ENCODE peak calls at places on chromosomes 5 and 9, in six cellular contexts. I is H9, H is mesenchymal stem cell, Q is neuronal stem cell, M is H1, N is trophoblast cell. A is an unnamed sample.

GRCh38 chr9:133701981-133702797 is 36.0 kb downstream of the SARDH start:
- DNase-seq in I (no peak), H (no peak), Q (no peak), M (no peak), N (no peak), A (peak)

GRCh38 chr5:139368613-139369012 is 14.5 kb downstream of the SLC23A1 start:
- DNase-seq in I (no peak), H (no peak), Q (no peak), M (no peak), N (no peak), A (peak)

GRCh38 chr5:131810510-131811249 is 13.9 kb upstream of the FNIP1 start:
- DNase-seq in I (no peak), H (peak), Q (no peak), M (no peak), N (no peak), A (peak)

GRCh38 chr5:78411596-78411995 is 51.2 kb downstream of the SCAMP1 start:
- DNase-seq in I (no peak), H (no peak), Q (no peak), M (no peak), N (no peak), A (peak)

GRCh38 chr5:56405536-56405935 is 172.4 kb upstream of the ANKRD55 start:
- DNase-seq in I (no peak), H (no peak), Q (no peak), M (no peak), N (no peak), A (no peak)

GRCh38 chr5:157808043-157808442 is 50.9 kb downstream of the CLINT1 start:
- DNase-seq in I (no peak), H (no peak), Q (no peak), M (no peak), N (no peak), A (no peak)

GRCh38 chr5:94968507-94969095 is 316.3 kb downstream of the MCTP1 start:
- DNase-seq in I (peak), H (peak), Q (peak), M (no peak), N (peak), A (peak)

GRCh38 chr5:174413520-174414314 is 310.7 kb upstream of the MSX2 start:
- DNase-seq in I (no peak), H (peak), Q (no peak), M (no peak), N (no peak), A (peak)

GRCh38 chr5:173916233-173916632 is 28.1 kb downstream of the CPEB4 start:
- DNase-seq in I (no peak), H (no peak), Q (no peak), M (no peak), N (no peak), A (no peak)

GRCh38 chr5:81556809-81557208 is 162.9 kb upstream of the ACOT12 start:
- DNase-seq in I (no peak), H (no peak), Q (no peak), M (no peak), N (no peak), A (no peak)

GRCh38 chr5:168305281-168305680 is 13.8 kb downstream of the WWC1 start:
- DNase-seq in I (no peak), H (no peak), Q (no peak), M (no peak), N (no peak), A (no peak)

GRCh38 chr5:168368854-168369253 is 77.4 kb downstream of the WWC1 start:
- DNase-seq in I (no peak), H (no peak), Q (no peak), M (no peak), N (no peak), A (no peak)

GRCh38 chr9:134504106-134504385 is 137.6 kb upstream of the COL5A1 start:
- DNase-seq in I (no peak), H (no peak), Q (no peak), M (no peak), N (no peak), A (no peak)

GRCh38 chr5:125891326-125891725 is 531.9 kb upstream of the GRAMD2B start:
- DNase-seq in I (no peak), H (peak), Q (no peak), M (no peak), N (no peak), A (no peak)

GRCh38 chr5:107389130-107389553 is 281.6 kb downstream of the EFNA5 start:
- DNase-seq in I (no peak), H (peak), Q (no peak), M (no peak), N (no peak), A (peak)

GRCh38 chr5:126937796-126938195 is 92.6 kb downstream of the MARCHF3 start:
- DNase-seq in I (no peak), H (no peak), Q (no peak), M (no peak), N (no peak), A (peak)

GRCh38 chr9:72509053-72509452 is 12.4 kb upstream of the TMC1 start:
- DNase-seq in I (no peak), H (peak), Q (no peak), M (no peak), N (peak), A (peak)

GRCh38 chr5:52620315-52620714 is 167.4 kb upstream of the ITGA1 start:
- DNase-seq in I (no peak), H (no peak), Q (no peak), M (no peak), N (no peak), A (no peak)

GRCh38 chr9:109769250-109769649 is 10.7 kb upstream of the PALM2AKAP2 start:
- DNase-seq in I (no peak), H (no peak), Q (no peak), M (no peak), N (no peak), A (no peak)

GRCh38 chr5:143551765-143552164 is 148.3 kb upstream of the NR3C1 start:
- DNase-seq in I (no peak), H (no peak), Q (no peak), M (no peak), N (no peak), A (peak)

GRCh38 chr5:151684690-151685361 is 1.9 kb downstream of the SPARC start:
- DNase-seq in I (peak), H (peak), Q (peak), M (peak), N (peak), A (peak)

GRCh38 chr5:146109379-146109778 is 4.0 kb upstream of the PLAC8L1 start:
- DNase-seq in I (no peak), H (no peak), Q (no peak), M (no peak), N (no peak), A (no peak)

GRCh38 chr5:21219255-21219654 is 1231.3 kb upstream of the CDH18 start:
- DNase-seq in I (no peak), H (no peak), Q (no peak), M (no peak), N (no peak), A (no peak)

GRCh38 chr9:76181020-76181641 is 213.1 kb downstream of the RFK start:
- DNase-seq in I (no peak), H (peak), Q (no peak), M (no peak), N (peak), A (peak)

GRCh38 chr9:20356392-20357206 is 265.7 kb downstream of the MLLT3 start:
- DNase-seq in I (peak), H (peak), Q (peak), M (peak), N (peak), A (peak)

GRCh38 chr5:158860706-158861105 is 239.0 kb downstream of the EBF1 start:
- DNase-seq in I (no peak), H (no peak), Q (no peak), M (no peak), N (no peak), A (no peak)

GRCh38 chr5:33166522-33166921 is 274.2 kb upstream of the TARS1 start:
- DNase-seq in I (peak), H (no peak), Q (no peak), M (peak), N (no peak), A (no peak)

GRCh38 chr9:79976501-79977444 is 405.0 kb downstream of the TLE4 start:
- DNase-seq in I (no peak), H (no peak), Q (peak), M (no peak), N (peak), A (no peak)

GRCh38 chr9:101566904-101567724 is 27.7 kb downstream of the PPP3R2 start:
- DNase-seq in I (no peak), H (peak), Q (no peak), M (no peak), N (peak), A (peak)

GRCh38 chr5:150345716-150346115 is 11.8 kb upstream of the TCOF1 start:
- DNase-seq in I (no peak), H (no peak), Q (no peak), M (no peak), N (no peak), A (no peak)

GRCh38 chr5:9288234-9288633 is 257.6 kb downstream of the SEMA5A start:
- DNase-seq in I (peak), H (no peak), Q (no peak), M (no peak), N (no peak), A (no peak)

GRCh38 chr5:7412369-7412768 is 16.4 kb downstream of the ADCY2 start:
- DNase-seq in I (no peak), H (no peak), Q (no peak), M (no peak), N (no peak), A (no peak)

GRCh38 chr9:84382728-84383127 is 42.2 kb upstream of the SLC28A3 start:
- DNase-seq in I (no peak), H (no peak), Q (no peak), M (no peak), N (no peak), A (no peak)

DNA sequence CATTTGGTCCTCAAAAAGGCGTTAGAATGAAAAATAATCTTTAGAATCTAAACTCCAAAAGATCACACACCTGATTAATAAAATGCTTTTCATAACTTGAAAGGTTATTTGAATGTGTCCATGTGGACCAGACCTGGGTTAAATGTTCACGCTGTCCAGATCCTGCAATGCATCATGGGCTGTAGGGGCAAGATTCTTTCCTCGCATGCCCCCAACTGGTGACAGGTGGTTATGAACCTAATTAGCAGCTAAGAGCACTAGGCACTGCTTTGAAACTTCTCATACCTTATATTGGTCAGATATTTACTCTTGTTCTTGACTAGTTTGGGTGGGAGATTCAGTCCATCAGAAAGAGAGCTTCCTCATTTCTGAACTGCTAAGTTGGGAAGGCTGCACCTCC is 19.3 kb upstream of the PIP5K1B start:
- DNase-seq in I (peak), H (no peak), Q (no peak), M (no peak), N (peak), A (no peak)
- H3K14ac ChIP-seq in I (no peak), H (no peak), Q (no peak), M (no peak), N (no peak), A (no peak)

GRCh38 chr9:93453047-93453914 is at the start of gene FAM120AOS:
- DNase-seq in I (peak), H (peak), Q (peak), M (peak), N (peak), A (peak)

GRCh38 chr9:93458702-93459101 is 5.3 kb upstream of the FAM120AOS start:
- DNase-seq in I (no peak), H (no peak), Q (no peak), M (no peak), N (no peak), A (no peak)

GRCh38 chr9:93456022-93456421 is 2.6 kb upstream of the FAM120AOS start:
- DNase-seq in I (no peak), H (no peak), Q (no peak), M (no peak), N (no peak), A (peak)

GRCh38 chr9:93459432-93459847 is 6.1 kb upstream of the FAM120AOS start:
- DNase-seq in I (no peak), H (no peak), Q (no peak), M (no peak), N (no peak), A (no peak)

GRCh38 chr9:93456504-93456903 is 3.1 kb upstream of the FAM120AOS start:
- DNase-seq in I (no peak), H (no peak), Q (no peak), M (no peak), N (no peak), A (no peak)
- H3K14ac ChIP-seq in I (no peak), H (no peak), Q (no peak), M (no peak), N (no peak), A (peak)

GRCh38 chr9:92432972-92433548 is 8.8 kb upstream of the OMD start:
- DNase-seq in I (no peak), H (no peak), Q (no peak), M (no peak), N (no peak), A (no peak)

GRCh38 chr9:92426501-92426900 is 2.2 kb upstream of the OMD start:
- DNase-seq in I (no peak), H (no peak), Q (no peak), M (no peak), N (no peak), A (no peak)

GRCh38 chr9:92435263-92435662 is 11.0 kb upstream of the OMD start:
- DNase-seq in I (no peak), H (no peak), Q (no peak), M (no peak), N (no peak), A (no peak)

GRCh38 chr9:92429866-92430265 is 5.6 kb upstream of the OMD start:
- DNase-seq in I (no peak), H (no peak), Q (no peak), M (no peak), N (no peak), A (no peak)

DNA sequence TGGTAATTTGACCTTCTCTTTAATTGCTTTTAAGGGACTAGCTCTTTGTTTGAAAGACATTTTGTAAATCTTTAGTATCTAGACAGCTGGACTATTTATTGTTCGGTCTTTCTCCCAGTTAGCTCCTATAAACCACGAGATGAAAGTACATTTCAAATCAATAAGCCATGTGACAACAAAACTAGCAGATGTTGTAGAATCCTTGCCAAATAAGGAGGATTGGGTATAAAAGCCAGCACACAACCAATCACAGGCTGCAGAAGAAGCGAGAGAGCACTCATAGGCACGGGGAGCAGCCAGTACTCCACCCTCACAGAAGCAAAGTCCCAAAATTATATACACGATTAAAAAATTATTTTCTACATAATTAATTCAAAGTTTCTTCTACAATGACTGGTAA is 8.1 kb upstream of the OMD start:
- DNase-seq in I (no peak), H (no peak), Q (no peak), M (no peak), N (no peak), A (no peak)
- H3K14ac ChIP-seq in I (no peak), H (no peak), Q (no peak), M (no peak), N (no peak), A (no peak)

DNA sequence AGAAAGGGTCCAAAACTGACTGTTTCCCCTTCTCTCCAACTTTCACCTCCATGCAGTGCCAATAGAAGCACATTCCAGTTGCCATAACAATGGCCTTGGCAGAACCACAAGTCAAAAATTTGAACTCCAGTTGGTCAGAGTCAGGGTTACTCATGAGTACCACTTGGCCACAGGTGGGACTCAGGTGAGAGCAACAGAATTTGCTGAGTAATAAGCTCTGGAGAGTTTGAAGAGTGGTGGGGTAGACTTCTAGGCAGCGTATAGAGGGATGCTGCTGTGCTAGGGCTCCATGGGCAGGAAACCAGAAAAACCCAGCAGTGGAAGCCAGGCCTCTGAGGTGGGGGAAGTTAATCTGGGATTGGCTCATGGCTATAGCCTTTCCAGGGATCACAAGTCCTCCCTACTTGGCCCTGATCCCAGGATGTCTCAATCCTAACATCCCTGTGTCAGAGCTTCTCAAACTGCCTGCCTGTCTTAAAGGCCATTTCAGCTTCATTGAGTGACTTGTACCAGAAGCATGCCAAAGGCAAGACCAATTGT is 30.2 kb downstream of the SNX18 start:
- DNase-seq in I (no peak), H (peak), Q (no peak), M (no peak), N (no peak), A (peak)
- H3K14ac ChIP-seq in I (no peak), H (no peak), Q (no peak), M (no peak), N (no peak), A (peak)

GRCh38 chr9:113475031-113475430 is 11.5 kb downstream of the RGS3 start:
- DNase-seq in I (no peak), H (no peak), Q (no peak), M (no peak), N (no peak), A (no peak)

GRCh38 chr9:113476511-113476916 is 13.0 kb downstream of the RGS3 start:
- DNase-seq in I (no peak), H (no peak), Q (no peak), M (no peak), N (no peak), A (no peak)

GRCh38 chr9:113475992-113476391 is 12.5 kb downstream of the RGS3 start:
- DNase-seq in I (no peak), H (no peak), Q (no peak), M (no peak), N (no peak), A (no peak)

GRCh38 chr9:113477661-113478060 is 14.1 kb downstream of the RGS3 start:
- DNase-seq in I (no peak), H (no peak), Q (no peak), M (no peak), N (no peak), A (no peak)

GRCh38 chr9:113477058-113477457 is 13.5 kb downstream of the RGS3 start:
- DNase-seq in I (no peak), H (no peak), Q (no peak), M (no peak), N (no peak), A (no peak)
- H3K14ac ChIP-seq in I (no peak), H (no peak), Q (no peak), M (no peak), N (no peak), A (no peak)

DNA sequence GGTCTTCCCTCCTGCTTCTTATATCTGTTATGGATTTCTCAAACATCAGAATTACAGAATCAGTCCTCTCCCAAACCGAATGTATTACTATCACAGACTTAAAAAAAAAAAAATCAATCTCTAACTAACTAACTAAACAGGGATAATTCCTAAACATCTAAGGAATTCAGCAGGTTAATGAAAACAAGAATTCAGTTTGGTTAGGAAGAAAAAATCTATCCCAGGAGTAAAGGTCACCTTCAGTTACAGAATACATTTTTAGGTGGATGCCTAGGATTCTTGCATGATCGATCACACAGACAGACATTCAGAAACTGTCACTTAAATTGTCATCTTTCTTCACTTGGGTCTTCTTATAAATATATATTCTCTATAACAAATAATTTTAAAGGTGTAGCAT is 11.5 kb downstream of the PTAR1 start:
- DNase-seq in I (no peak), H (no peak), Q (no peak), M (no peak), N (no peak), A (no peak)
- H3K14ac ChIP-seq in I (no peak), H (no peak), Q (no peak), M (no peak), N (no peak), A (no peak)

GRCh38 chr5:57906637-57907036 is 424.0 kb upstream of the ACTBL2 start:
- DNase-seq in I (no peak), H (no peak), Q (no peak), M (no peak), N (no peak), A (no peak)
- H3K14ac ChIP-seq in I (no peak), H (no peak), Q (no peak), M (no peak), N (no peak), A (no peak)

GRCh38 chr9:28439688-28440087 is 866.4 kb upstream of the C9orf72 start:
- DNase-seq in I (no peak), H (no peak), Q (no peak), M (no peak), N (no peak), A (no peak)
- H3K14ac ChIP-seq in I (no peak), H (no peak), Q (no peak), M (no peak), N (no peak), A (no peak)

GRCh38 chr5:118468085-118468484 is 520.3 kb downstream of the DTWD2 start:
- DNase-seq in I (no peak), H (no peak), Q (no peak), M (no peak), N (no peak), A (no peak)
- H3K14ac ChIP-seq in I (no peak), H (no peak), Q (no peak), M (no peak), N (no peak), A (no peak)